ENCODE peak calls at places on chromosomes 1 and 21, in eight cellular contexts. M is adipocyte, C is thyroid gland, Q is mucosa of descending colon, O is psoas muscle, Y is lower lobe of right lung, Z is mesendoderm, T is uterus. G is an unnamed sample.

GRCh38 chr1:181077576-181078242 is 10.8 kb upstream of the IER5 start:
- DNase-seq in M (peak; percentile 38), C (no peak), Q (no peak), O (no peak), Y (no peak), Z (peak; percentile 80), T (no peak), G (no peak)

GRCh38 chr1:56645663-56646330 is 683 bp downstream of the PRKAA2 start:
- DNase-seq in M (no peak), C (peak; percentile 31), Q (peak; percentile 48), O (peak; percentile 22), Y (no peak), Z (peak; percentile 22), T (no peak), G (no peak)

GRCh38 chr1:234998174-234998741 is 130.4 kb downstream of the TOMM20 start:
- DNase-seq in M (no peak), C (peak; percentile 31), Q (peak; percentile 91), O (peak; percentile 76), Y (no peak), Z (peak; percentile 74), T (peak; percentile 63), G (peak; percentile 87)

GRCh38 chr1:210377934-210378333 is 49.2 kb downstream of the HHAT start:
- DNase-seq in M (peak; percentile 66), C (no peak), Q (no peak), O (no peak), Y (no peak), Z (no peak), T (no peak), G (no peak)

GRCh38 chr1:94055459-94056122 is 65.4 kb downstream of the ABCA4 start:
- DNase-seq in M (peak; percentile 57), C (no peak), Q (no peak), O (no peak), Y (no peak), Z (no peak), T (no peak), G (no peak)

GRCh38 chr1:50977575-50978143 is 7.6 kb downstream of the CDKN2C start:
- DNase-seq in M (peak; percentile 76), C (peak; percentile 65), Q (peak; percentile 72), O (peak; percentile 80), Y (peak; percentile 76), Z (peak; percentile 52), T (peak; percentile 51), G (peak; percentile 74)

GRCh38 chr1:222634180-222635013 is 16.5 kb downstream of the MIA3 start:
- DNase-seq in M (peak; percentile 96), C (peak; percentile 53), Q (no peak), O (no peak), Y (no peak), Z (peak; percentile 92), T (peak; percentile 83), G (no peak)

GRCh38 chr1:36304970-36305914 is 926 bp upstream of the SH3D21 start:
- DNase-seq in M (no peak), C (no peak), Q (no peak), O (no peak), Y (no peak), Z (peak; percentile 21), T (no peak), G (no peak)

GRCh38 chr1:66984491-66984890 is 59.7 kb downstream of the MIER1 start:
- DNase-seq in M (no peak), C (no peak), Q (no peak), O (no peak), Y (no peak), Z (no peak), T (no peak), G (no peak)

GRCh38 chr21:34180826-34181359 is 107.5 kb downstream of the MRPS6 start:
- DNase-seq in M (no peak), C (peak; percentile 41), Q (no peak), O (no peak), Y (no peak), Z (no peak), T (no peak), G (no peak)

GRCh38 chr21:36210779-36211659 is 54.4 kb downstream of the DOP1B start:
- DNase-seq in M (peak; percentile 13), C (no peak), Q (no peak), O (no peak), Y (no peak), Z (peak; percentile 67), T (no peak), G (no peak)

GRCh38 chr1:86915737-86916235 is 1.4 kb downstream of the HS2ST1 start:
- DNase-seq in M (no peak), C (no peak), Q (no peak), O (no peak), Y (no peak), Z (no peak), T (no peak), G (no peak)

GRCh38 chr1:19113362-19114092 is 96.5 kb downstream of the UBR4 start:
- DNase-seq in M (peak; percentile 26), C (peak; percentile 70), Q (no peak), O (no peak), Y (no peak), Z (peak; percentile 86), T (no peak), G (no peak)

DNA sequence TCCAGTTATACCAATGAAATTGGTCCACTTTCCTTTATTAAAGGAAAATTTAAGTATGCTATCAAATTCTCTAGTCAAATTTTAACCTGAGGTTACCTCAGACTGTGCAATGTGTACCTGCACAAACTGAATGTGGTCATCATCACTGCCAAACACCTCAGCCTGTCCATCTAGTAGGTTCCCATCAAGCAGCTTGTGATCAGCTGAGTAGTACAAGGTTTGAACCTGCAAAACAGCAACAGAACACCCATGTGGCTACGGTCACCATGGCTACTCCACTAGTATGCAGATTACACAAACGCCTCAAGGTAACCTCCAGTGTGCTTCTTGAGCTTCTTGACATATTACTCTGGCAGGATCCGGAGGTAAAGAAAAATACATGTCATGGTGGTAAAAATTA is 11.6 kb downstream of the IVNS1ABP start:
- DNase-seq in M (no peak), C (no peak), Q (no peak), O (no peak), Y (no peak), Z (peak; percentile 65), T (no peak), G (no peak)
- H3K36me3 ChIP-seq in M (peaks cover 84% of the 10 kb centered on the region), C (peaks cover 44% of the 10 kb centered on the region), Q (peaks cover 6% of the 10 kb centered on the region), O (peaks cover 24% of the 10 kb centered on the region), Y (peaks cover 97% of the 10 kb centered on the region), Z (peaks cover 15% of the 10 kb centered on the region), T (no peaks in the 10 kb centered on the region), G (peaks cover 82% of the 10 kb centered on the region)

GRCh38 chr1:3463891-3464648 is 9.6 kb downstream of the ARHGEF16 start:
- DNase-seq in M (no peak), C (no peak), Q (no peak), O (peak; percentile 9), Y (peak; percentile 45), Z (no peak), T (no peak), G (no peak)

GRCh38 chr1:3465935-3466321 is 11.5 kb downstream of the ARHGEF16 start:
- DNase-seq in M (no peak), C (no peak), Q (no peak), O (peak; percentile 5), Y (peak; percentile 38), Z (no peak), T (no peak), G (no peak)

GRCh38 chr1:3465091-3465934 is 10.8 kb downstream of the ARHGEF16 start:
- DNase-seq in M (no peak), C (no peak), Q (no peak), O (no peak), Y (peak; percentile 43), Z (no peak), T (no peak), G (no peak)

GRCh38 chr1:3463408-3463811 is 8.9 kb downstream of the ARHGEF16 start:
- DNase-seq in M (no peak), C (no peak), Q (no peak), O (peak; percentile 4), Y (peak; percentile 34), Z (no peak), T (no peak), G (no peak)

GRCh38 chr1:3464649-3465025 is 10.2 kb downstream of the ARHGEF16 start:
- DNase-seq in M (no peak), C (no peak), Q (no peak), O (no peak), Y (peak; percentile 36), Z (no peak), T (no peak), G (no peak)
- H3K4me1 ChIP-seq in M (peaks cover 5% of the 10 kb centered on the region), C (no peaks in the 10 kb centered on the region), Q (peaks cover 17% of the 10 kb centered on the region), O (peaks cover 12% of the 10 kb centered on the region), Y (no peaks in the 10 kb centered on the region), Z (no peaks in the 10 kb centered on the region), T (no peaks in the 10 kb centered on the region), G (no peaks in the 10 kb centered on the region)

GRCh38 chr1:179031284-179031683 is 5.6 kb downstream of the FAM20B start:
- DNase-seq in M (no peak), C (no peak), Q (no peak), O (no peak), Y (no peak), Z (no peak), T (no peak), G (no peak)

GRCh38 chr1:179031855-179032513 is 6.3 kb downstream of the FAM20B start:
- DNase-seq in M (no peak), C (no peak), Q (no peak), O (no peak), Y (no peak), Z (peak; percentile 28), T (no peak), G (no peak)

GRCh38 chr1:179029293-179029692 is 3.6 kb downstream of the FAM20B start:
- DNase-seq in M (no peak), C (no peak), Q (no peak), O (no peak), Y (no peak), Z (peak; percentile 50), T (no peak), G (no peak)

GRCh38 chr1:179030130-179030529 is 4.4 kb downstream of the FAM20B start:
- DNase-seq in M (no peak), C (no peak), Q (no peak), O (no peak), Y (no peak), Z (no peak), T (no peak), G (no peak)

DNA sequence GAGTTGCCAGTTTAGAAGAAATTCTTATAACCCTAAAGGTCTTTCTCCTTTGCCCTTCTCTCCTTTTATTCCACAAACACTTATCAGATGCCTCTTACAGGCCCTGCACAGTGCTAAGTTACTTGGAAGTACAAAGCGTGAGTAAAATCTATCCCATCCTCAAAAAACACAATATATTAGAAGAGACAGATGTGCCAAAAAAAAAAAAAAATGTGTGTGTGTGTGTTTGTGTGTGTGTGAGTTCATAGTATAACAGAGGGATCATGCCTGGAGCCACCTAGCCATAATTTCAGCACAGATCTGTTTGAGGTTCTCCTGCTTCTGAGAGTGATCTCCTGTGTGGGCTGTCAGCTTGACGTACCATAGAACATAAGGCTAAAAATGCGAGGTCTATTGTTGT is 5.0 kb downstream of the FAM20B start:
- DNase-seq in M (no peak), C (no peak), Q (no peak), O (no peak), Y (no peak), Z (no peak), T (no peak), G (no peak)
- H3K4me3 ChIP-seq in M (no peak overlapping the region), C (no peak overlapping the region), Q (no peak overlapping the region), O (peak overlapping the region; percentile 24), Y (no peak overlapping the region), Z (no peak overlapping the region), T (no peak overlapping the region), G (no peak overlapping the region)

DNA sequence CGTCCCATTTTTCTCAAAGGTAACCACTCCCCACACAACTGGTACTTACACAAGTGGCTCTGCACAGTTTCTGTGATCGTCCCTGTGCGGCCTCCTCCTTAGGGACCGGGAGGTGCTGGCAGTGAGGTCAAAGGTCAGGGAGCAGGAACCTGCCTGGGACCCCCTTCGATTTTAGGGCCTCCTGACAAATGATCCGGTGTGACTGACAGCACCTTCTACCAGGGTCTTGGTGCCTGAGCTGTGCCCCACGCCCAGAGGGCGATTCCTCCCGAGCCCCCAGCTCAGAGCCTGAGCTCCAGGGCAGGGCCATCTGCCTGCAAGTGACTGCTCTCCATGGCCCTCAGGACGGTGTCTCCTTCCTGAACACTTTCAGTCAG is 11.8 kb upstream of the TMEM240 start:
- DNase-seq in M (no peak), C (no peak), Q (no peak), O (no peak), Y (no peak), Z (no peak), T (no peak), G (no peak)
- H3K36me3 ChIP-seq in M (peaks cover 3% of the 10 kb centered on the region), C (no peaks in the 10 kb centered on the region), Q (no peaks in the 10 kb centered on the region), O (no peaks in the 10 kb centered on the region), Y (peaks cover 5% of the 10 kb centered on the region), Z (no peaks in the 10 kb centered on the region), T (no peaks in the 10 kb centered on the region), G (peaks cover 7% of the 10 kb centered on the region)